ENCODE peak calls at places on chromosomes 4 and X, in eight cellular contexts. C, W, Y, V, A, I, N and H are unnamed samples.

GRCh38 chr4:18686338-18687039 is 664.9 kb upstream of the LCORL start:
- DNase-seq in C (no peak), W (peak), Y (no peak), V (no peak), A (no peak), I (no peak), N (no peak), H (no peak)

GRCh38 chrX:39427492-39428289 is 626.4 kb downstream of the MID1IP1 start:
- DNase-seq in C (no peak), W (peak), Y (no peak), V (no peak), A (no peak), I (peak), N (no peak), H (peak)

GRCh38 chrX:24526616-24527015 is 61.5 kb downstream of the PDK3 start:
- DNase-seq in C (no peak), W (no peak), Y (no peak), V (no peak), A (no peak), I (no peak), N (peak), H (no peak)

GRCh38 chrX:153972368-153973126 is at the start of gene TMEM187:
- DNase-seq in C (peak), W (peak), Y (peak), V (peak), A (peak), I (peak), N (peak), H (peak)

GRCh38 chr4:79678472-79679202 is 270.6 kb upstream of the GK2 start:
- DNase-seq in C (no peak), W (peak), Y (no peak), V (no peak), A (no peak), I (no peak), N (no peak), H (no peak)

GRCh38 chr4:184268574-184269160 is 51.0 kb upstream of the ENPP6 start:
- DNase-seq in C (no peak), W (no peak), Y (no peak), V (no peak), A (no peak), I (no peak), N (no peak), H (no peak)

GRCh38 chr4:145736241-145736831 is 56.4 kb downstream of the C4orf51 start:
- DNase-seq in C (no peak), W (peak), Y (no peak), V (no peak), A (peak), I (no peak), N (no peak), H (no peak)

GRCh38 chrX:24178441-24178840 is 28.9 kb downstream of the ZFX start:
- DNase-seq in C (no peak), W (no peak), Y (no peak), V (no peak), A (no peak), I (no peak), N (no peak), H (no peak)

GRCh38 chr4:70915048-70915815 is 13.1 kb downstream of the MOB1B start:
- DNase-seq in C (no peak), W (peak), Y (no peak), V (no peak), A (no peak), I (peak), N (no peak), H (no peak)

GRCh38 chrX:16828126-16828908 is 41.8 kb downstream of the RBBP7 start:
- DNase-seq in C (no peak), W (peak), Y (no peak), V (no peak), A (no peak), I (no peak), N (no peak), H (no peak)

GRCh38 chr4:173934933-173935620 is 348.4 kb downstream of the FBXO8 start:
- DNase-seq in C (no peak), W (no peak), Y (no peak), V (no peak), A (no peak), I (no peak), N (no peak), H (no peak)